ENCODE peak calls at places on chromosomes 12 and 14, in eight cellular contexts. One of them, this sample, is unnamed.

GRCh38 chr12:50862316-50862715 is 19.6 kb downstream of the TMPRSS12 start:
- DNase-seq in choroid plexus epithelial cell: peak
- DNase-seq in IMR-90: peak
- DNase-seq in uterus: no peak
- DNase-seq in GM12864: no peak
- DNase-seq in breast epithelium: no peak
- DNase-seq in endodermal cell: no peak
- DNase-seq in tibial artery: no peak
- DNase-seq in this sample: peak

GRCh38 chr12:51863921-51864700 is 15.6 kb upstream of the FIGNL2 start:
- DNase-seq in choroid plexus epithelial cell: no peak
- DNase-seq in IMR-90: no peak
- DNase-seq in uterus: no peak
- DNase-seq in GM12864: no peak
- DNase-seq in breast epithelium: no peak
- DNase-seq in endodermal cell: peak
- DNase-seq in tibial artery: no peak
- DNase-seq in this sample: no peak

GRCh38 chr12:66279127-66279712 is 23.1 kb upstream of the HELB start:
- DNase-seq in choroid plexus epithelial cell: peak
- DNase-seq in IMR-90: peak
- DNase-seq in uterus: no peak
- DNase-seq in GM12864: no peak
- DNase-seq in breast epithelium: no peak
- DNase-seq in endodermal cell: peak
- DNase-seq in tibial artery: no peak
- DNase-seq in this sample: peak

GRCh38 chr14:49612251-49612650 is 8.2 kb downstream of the RPL36AL start:
- DNase-seq in choroid plexus epithelial cell: no peak
- DNase-seq in IMR-90: no peak
- DNase-seq in uterus: no peak
- DNase-seq in GM12864: no peak
- DNase-seq in breast epithelium: no peak
- DNase-seq in endodermal cell: no peak
- DNase-seq in tibial artery: no peak
- DNase-seq in this sample: no peak

GRCh38 chr12:108816652-108817335 is 40.6 kb downstream of the SSH1 start:
- DNase-seq in choroid plexus epithelial cell: no peak
- DNase-seq in IMR-90: no peak
- DNase-seq in uterus: no peak
- DNase-seq in GM12864: no peak
- DNase-seq in breast epithelium: no peak
- DNase-seq in endodermal cell: no peak
- DNase-seq in tibial artery: no peak
- DNase-seq in this sample: no peak

GRCh38 chr14:44162197-44162596 is 344.9 kb downstream of the FSCB start:
- DNase-seq in choroid plexus epithelial cell: no peak
- DNase-seq in IMR-90: no peak
- DNase-seq in uterus: no peak
- DNase-seq in GM12864: no peak
- DNase-seq in breast epithelium: no peak
- DNase-seq in endodermal cell: no peak
- DNase-seq in tibial artery: no peak
- DNase-seq in this sample: no peak

GRCh38 chr14:102909911-102910310 is 12.6 kb upstream of the AMN start:
- DNase-seq in choroid plexus epithelial cell: no peak
- DNase-seq in IMR-90: no peak
- DNase-seq in uterus: no peak
- DNase-seq in GM12864: no peak
- DNase-seq in breast epithelium: no peak
- DNase-seq in endodermal cell: no peak
- DNase-seq in tibial artery: no peak
- DNase-seq in this sample: no peak

GRCh38 chr14:78697341-78697740 is 527.2 kb downstream of the NRXN3 start:
- DNase-seq in choroid plexus epithelial cell: peak
- DNase-seq in IMR-90: peak
- DNase-seq in uterus: no peak
- DNase-seq in GM12864: peak
- DNase-seq in breast epithelium: no peak
- DNase-seq in endodermal cell: no peak
- DNase-seq in tibial artery: no peak
- DNase-seq in this sample: peak

GRCh38 chr14:36069535-36069900 is 107.0 kb downstream of the PTCSC3 start:
- DNase-seq in choroid plexus epithelial cell: peak
- DNase-seq in IMR-90: peak
- DNase-seq in uterus: no peak
- DNase-seq in GM12864: no peak
- DNase-seq in breast epithelium: no peak
- DNase-seq in endodermal cell: peak
- DNase-seq in tibial artery: no peak
- DNase-seq in this sample: peak

GRCh38 chr14:60356921-60357550 is 108.0 kb downstream of the PPM1A start:
- DNase-seq in choroid plexus epithelial cell: peak
- DNase-seq in IMR-90: no peak
- DNase-seq in uterus: no peak
- DNase-seq in GM12864: no peak
- DNase-seq in breast epithelium: no peak
- DNase-seq in endodermal cell: peak
- DNase-seq in tibial artery: no peak
- DNase-seq in this sample: no peak

GRCh38 chr12:115323223-115323905 is 639.4 kb upstream of the TBX3 start:
- DNase-seq in choroid plexus epithelial cell: peak
- DNase-seq in IMR-90: peak
- DNase-seq in uterus: no peak
- DNase-seq in GM12864: no peak
- DNase-seq in breast epithelium: no peak
- DNase-seq in endodermal cell: no peak
- DNase-seq in tibial artery: no peak
- DNase-seq in this sample: peak

GRCh38 chr14:101184104-101184455 is 280.6 kb upstream of the RTL1 start:
- DNase-seq in choroid plexus epithelial cell: no peak
- DNase-seq in IMR-90: no peak
- DNase-seq in uterus: peak
- DNase-seq in GM12864: no peak
- DNase-seq in breast epithelium: no peak
- DNase-seq in endodermal cell: no peak
- DNase-seq in tibial artery: no peak
- DNase-seq in this sample: no peak

GRCh38 chr14:93691042-93691780 is 97.1 kb downstream of the PRIMA1 start:
- DNase-seq in choroid plexus epithelial cell: no peak
- DNase-seq in IMR-90: no peak
- DNase-seq in uterus: no peak
- DNase-seq in GM12864: no peak
- DNase-seq in breast epithelium: no peak
- DNase-seq in endodermal cell: no peak
- DNase-seq in tibial artery: no peak
- DNase-seq in this sample: no peak

GRCh38 chr14:84465890-84466289 is 1064.1 kb upstream of the FLRT2 start:
- DNase-seq in choroid plexus epithelial cell: no peak
- DNase-seq in IMR-90: no peak
- DNase-seq in uterus: no peak
- DNase-seq in GM12864: no peak
- DNase-seq in breast epithelium: no peak
- DNase-seq in endodermal cell: no peak
- DNase-seq in tibial artery: no peak
- DNase-seq in this sample: no peak

GRCh38 chr12:51349026-51349425 is 2.5 kb upstream of the CELA1 start:
- DNase-seq in choroid plexus epithelial cell: peak
- DNase-seq in IMR-90: peak
- DNase-seq in uterus: no peak
- DNase-seq in GM12864: no peak
- DNase-seq in breast epithelium: no peak
- DNase-seq in endodermal cell: no peak
- DNase-seq in tibial artery: no peak
- DNase-seq in this sample: peak

GRCh38 chr12:89346741-89347324 is 5.5 kb downstream of the DUSP6 start:
- DNase-seq in choroid plexus epithelial cell: peak
- DNase-seq in IMR-90: peak
- DNase-seq in uterus: peak
- DNase-seq in GM12864: no peak
- DNase-seq in breast epithelium: no peak
- DNase-seq in endodermal cell: peak
- DNase-seq in tibial artery: peak
- DNase-seq in this sample: peak

GRCh38 chr12:71432936-71433335 is 6.7 kb upstream of the LGR5 start:
- DNase-seq in choroid plexus epithelial cell: no peak
- DNase-seq in IMR-90: no peak
- DNase-seq in uterus: no peak
- DNase-seq in GM12864: no peak
- DNase-seq in breast epithelium: no peak
- DNase-seq in endodermal cell: no peak
- DNase-seq in tibial artery: no peak
- DNase-seq in this sample: no peak

GRCh38 chr14:89364316-89364715 is 52.7 kb downstream of the FOXN3 start:
- DNase-seq in choroid plexus epithelial cell: no peak
- DNase-seq in IMR-90: no peak
- DNase-seq in uterus: no peak
- DNase-seq in GM12864: no peak
- DNase-seq in breast epithelium: no peak
- DNase-seq in endodermal cell: no peak
- DNase-seq in tibial artery: no peak
- DNase-seq in this sample: no peak

GRCh38 chr14:94632305-94632590 is 20.1 kb downstream of the SERPINA3 start:
- DNase-seq in choroid plexus epithelial cell: no peak
- DNase-seq in IMR-90: no peak
- DNase-seq in uterus: no peak
- DNase-seq in GM12864: no peak
- DNase-seq in breast epithelium: no peak
- DNase-seq in endodermal cell: no peak
- DNase-seq in tibial artery: peak
- DNase-seq in this sample: no peak

GRCh38 chr14:90159688-90160087 is 96.7 kb upstream of the PSMC1 start:
- DNase-seq in choroid plexus epithelial cell: no peak
- DNase-seq in IMR-90: no peak
- DNase-seq in uterus: no peak
- DNase-seq in GM12864: no peak
- DNase-seq in breast epithelium: no peak
- DNase-seq in endodermal cell: no peak
- DNase-seq in tibial artery: no peak
- DNase-seq in this sample: no peak

DNA sequence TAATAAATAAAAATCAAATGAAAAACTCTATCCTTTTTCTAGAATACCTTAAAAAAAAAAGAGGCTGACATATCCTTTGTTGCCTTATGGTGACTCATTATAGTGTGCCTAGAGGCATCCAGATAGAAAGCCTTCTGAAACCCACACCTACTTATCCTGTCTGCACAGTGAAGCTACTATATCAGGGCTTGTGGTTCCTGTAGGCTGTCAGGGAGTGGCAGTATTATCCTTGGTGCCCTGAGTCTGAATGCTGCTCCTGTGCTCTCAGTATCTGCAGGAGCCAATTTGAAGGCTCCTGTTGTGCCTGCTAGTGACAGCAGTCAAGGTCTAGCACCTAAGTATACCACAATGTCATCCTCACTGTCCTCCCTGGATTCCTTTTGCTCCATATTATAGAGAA is 168.4 kb upstream of the AVPR1A start:
- DNase-seq in choroid plexus epithelial cell: peak
- DNase-seq in IMR-90: no peak
- DNase-seq in uterus: no peak
- DNase-seq in GM12864: no peak
- DNase-seq in breast epithelium: no peak
- DNase-seq in endodermal cell: peak
- DNase-seq in tibial artery: no peak
- DNase-seq in this sample: no peak
- TF ChIP-seq CTCF in choroid plexus epithelial cell: no peak
- TF ChIP-seq CTCF in IMR-90: no peak
- TF ChIP-seq CTCF in uterus: no peak
- TF ChIP-seq CTCF in GM12864: no peak
- TF ChIP-seq CTCF in breast epithelium: no peak
- TF ChIP-seq CTCF in endodermal cell: peak
- TF ChIP-seq CTCF in tibial artery: no peak
- TF ChIP-seq CTCF in this sample: no peak

GRCh38 chr12:122844366-122844971 is 9.2 kb downstream of the HIP1R start:
- DNase-seq in choroid plexus epithelial cell: no peak
- DNase-seq in IMR-90: no peak
- DNase-seq in uterus: no peak
- DNase-seq in GM12864: no peak
- DNase-seq in breast epithelium: no peak
- DNase-seq in endodermal cell: peak
- DNase-seq in tibial artery: no peak
- DNase-seq in this sample: no peak
- H3K4me3 ChIP-seq in choroid plexus epithelial cell: no peak
- H3K4me3 ChIP-seq in IMR-90: no peak
- H3K4me3 ChIP-seq in uterus: no peak
- H3K4me3 ChIP-seq in GM12864: no peak
- H3K4me3 ChIP-seq in breast epithelium: no peak
- H3K4me3 ChIP-seq in endodermal cell: no peak
- H3K4me3 ChIP-seq in tibial artery: no peak
- H3K4me3 ChIP-seq in this sample: no peak

DNA sequence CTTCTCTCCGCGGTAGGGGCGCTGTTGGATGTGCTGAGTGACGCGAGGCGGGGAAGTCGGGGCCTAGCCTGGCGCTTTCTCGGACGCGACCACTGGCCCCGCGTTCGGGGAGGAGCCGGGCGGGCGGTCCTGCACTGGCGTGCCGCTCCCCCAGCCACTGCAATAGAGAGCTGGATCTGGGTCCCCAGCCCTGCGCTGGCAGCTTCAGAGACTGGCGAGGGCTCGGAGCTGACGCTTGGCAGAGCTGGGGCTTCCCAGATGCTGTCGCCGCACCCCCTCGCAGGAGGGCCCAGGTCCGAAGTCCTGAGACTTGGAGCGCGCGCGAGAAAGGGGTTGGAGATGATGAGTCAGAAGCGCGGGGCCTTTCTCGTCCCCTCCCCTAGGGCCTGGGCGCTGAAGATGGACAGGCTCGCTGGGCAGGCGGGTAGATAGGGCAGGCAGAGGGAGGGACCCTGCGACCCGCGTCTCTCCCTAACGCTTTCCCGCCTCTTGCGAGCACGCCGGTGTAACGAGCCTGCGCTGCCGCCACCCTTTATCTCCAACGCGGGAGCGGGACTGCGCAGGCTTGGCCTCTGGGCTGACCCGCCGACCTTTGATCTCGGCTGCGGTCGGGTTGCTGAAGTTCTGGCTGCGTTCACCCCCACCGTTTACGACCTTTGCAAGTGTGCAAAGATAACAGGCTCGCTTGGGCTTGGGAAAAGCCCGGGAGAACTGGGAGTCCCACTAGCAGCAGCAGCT is 3.0 kb downstream of the TMEM253 start:
- DNase-seq in choroid plexus epithelial cell: peak
- DNase-seq in IMR-90: peak
- DNase-seq in uterus: peak
- DNase-seq in GM12864: peak
- DNase-seq in breast epithelium: peak
- DNase-seq in endodermal cell: peak
- DNase-seq in tibial artery: peak
- DNase-seq in this sample: peak
- TF ChIP-seq CTCF in choroid plexus epithelial cell: peak
- TF ChIP-seq CTCF in IMR-90: peak
- TF ChIP-seq CTCF in uterus: peak
- TF ChIP-seq CTCF in GM12864: peak
- TF ChIP-seq CTCF in breast epithelium: peak
- TF ChIP-seq CTCF in endodermal cell: peak
- TF ChIP-seq CTCF in tibial artery: peak
- TF ChIP-seq CTCF in this sample: peak

GRCh38 chr12:123268850-123269249 is 2.8 kb downstream of the CDK2AP1 start:
- DNase-seq in choroid plexus epithelial cell: no peak
- DNase-seq in IMR-90: no peak
- DNase-seq in uterus: no peak
- DNase-seq in GM12864: no peak
- DNase-seq in breast epithelium: no peak
- DNase-seq in endodermal cell: peak
- DNase-seq in tibial artery: no peak
- DNase-seq in this sample: no peak
- H3K4me3 ChIP-seq in choroid plexus epithelial cell: peak
- H3K4me3 ChIP-seq in IMR-90: peak
- H3K4me3 ChIP-seq in uterus: no peak
- H3K4me3 ChIP-seq in GM12864: no peak
- H3K4me3 ChIP-seq in breast epithelium: peak
- H3K4me3 ChIP-seq in endodermal cell: peak
- H3K4me3 ChIP-seq in tibial artery: peak
- H3K4me3 ChIP-seq in this sample: peak